ENCODE peak calls at places on chromosomes 6 and 20, in four cellular contexts. J is stimulated activated naive CD4-positive, alpha-beta T cell; M is lung; K is activated CD8-positive, alpha-beta T cell treated with anti-CD3 and anti-CD28 coated beads for 36 hours. T is an unnamed sample.

GRCh38 chr6:138346302-138347195 is 31.2 kb upstream of the SMIM28 start:
- DNase-seq in J (no peak), M (no peak), K (no peak), T (no peak)

GRCh38 chr20:33337531-33338165 is 54.6 kb downstream of the BPIFB1 start:
- DNase-seq in J (no peak), M (no peak), K (no peak), T (no peak)

GRCh38 chr6:39430968-39431523 is 108.5 kb upstream of the KCNK16 start:
- DNase-seq in J (no peak), M (peak), K (no peak), T (no peak)

GRCh38 chr20:776165-776564 is 7.9 kb upstream of the SLC52A3 start:
- DNase-seq in J (no peak), M (no peak), K (no peak), T (no peak)

GRCh38 chr6:145733770-145734169 is 1.6 kb downstream of the EPM2A start:
- DNase-seq in J (no peak), M (no peak), K (peak), T (no peak)

GRCh38 chr6:148323344-148323743 is 19.3 kb upstream of the SASH1 start:
- DNase-seq in J (no peak), M (no peak), K (no peak), T (no peak)

GRCh38 chr6:17803409-17803808 is 96.7 kb upstream of the NUP153 start:
- DNase-seq in J (no peak), M (no peak), K (no peak), T (no peak)

GRCh38 chr6:149154137-149154900 is 163.2 kb upstream of the TAB2 start:
- DNase-seq in J (no peak), M (no peak), K (no peak), T (no peak)

GRCh38 chr20:22984008-22984407 is 51.1 kb upstream of the SSTR4 start:
- DNase-seq in J (no peak), M (no peak), K (no peak), T (no peak)

GRCh38 chr6:166529571-166529970 is 56.9 kb downstream of the RAMACL start:
- DNase-seq in J (no peak), M (no peak), K (no peak), T (no peak)

GRCh38 chr20:53387983-53388675 is 205.5 kb downstream of the ZNF217 start:
- DNase-seq in J (no peak), M (no peak), K (peak), T (no peak)

GRCh38 chr6:128098000-128098581 is 197.2 kb upstream of the THEMIS start:
- DNase-seq in J (no peak), M (no peak), K (peak), T (no peak)

GRCh38 chr6:12605888-12606345 is 110.7 kb upstream of the PHACTR1 start:
- DNase-seq in J (no peak), M (peak), K (peak), T (no peak)

GRCh38 chr20:53421343-53421742 is 172.3 kb downstream of the ZNF217 start:
- DNase-seq in J (no peak), M (no peak), K (no peak), T (no peak)

GRCh38 chr6:4320860-4321259 is 185.5 kb upstream of the ECI2 start:
- DNase-seq in J (no peak), M (no peak), K (no peak), T (no peak)

GRCh38 chr6:446418-447366 is 55.1 kb downstream of the IRF4 start:
- DNase-seq in J (peak), M (no peak), K (peak), T (peak)

GRCh38 chr20:50354690-50355592 is 155.2 kb upstream of the PTPN1 start:
- DNase-seq in J (no peak), M (no peak), K (no peak), T (no peak)